ENCODE peak calls at places on chromosomes 16 and 17, in nine cellular contexts. H is bronchial epithelial cell, W is MCF 10A, J is fibroblast of lung, E is brain microvascular endothelial cell, P is adrenal gland, C is pancreas, Y is testis, L is dorsolateral prefrontal cortex. A is an unnamed sample.

GRCh38 chr17:39194089-39194984 is 3.1 kb downstream of the CACNB1 start:
- DNase-seq in C (no peak), Y (peak; percentile 85), E (peak; percentile 69), H (no peak), W (no peak), J (peak; percentile 69), P (peak; percentile 92), L (peak; percentile 92), A (no peak)

GRCh38 chr16:56294599-56294998 is 103.3 kb downstream of the GNAO1 start:
- DNase-seq in J (peak; percentile 93), H (peak; percentile 13), Y (no peak), E (peak; percentile 43), C (no peak), W (peak; percentile 33), P (no peak), L (no peak), A (peak; percentile 40)

GRCh38 chr16:28192811-28193529 is 18.8 kb downstream of the XPO6 start:
- DNase-seq in P (no peak), W (no peak), H (peak; percentile 25), J (no peak), L (no peak), C (no peak), Y (no peak), E (no peak), A (no peak)

GRCh38 chr17:60442271-60443201 is 20.2 kb downstream of the CHCT1 start:
- DNase-seq in H (peak; percentile 34), Y (no peak), W (no peak), C (no peak), J (peak; percentile 68), E (peak; percentile 38), L (no peak), P (no peak), A (peak; percentile 59)

GRCh38 chr16:19858006-19858653 is 26.5 kb downstream of the GPRC5B start:
- DNase-seq in J (peak; percentile 80), L (no peak), P (no peak), C (no peak), Y (no peak), W (no peak), E (no peak), H (no peak), A (peak; percentile 60)

GRCh38 chr16:70589998-70590471 is 56.3 kb upstream of the IL34 start:
- DNase-seq in H (peak; percentile 32), Y (peak; percentile 77), P (no peak), L (no peak), E (peak; percentile 49), W (no peak), J (peak; percentile 64), C (peak; percentile 35), A (peak; percentile 16)

GRCh38 chr17:35087731-35088646 is 24.5 kb upstream of the RFFL start:
- DNase-seq in Y (peak; percentile 68), H (peak; percentile 35), J (peak; percentile 42), C (peak; percentile 38), W (peak; percentile 50), L (peak; percentile 66), E (peak; percentile 34), P (peak; percentile 81), A (peak; percentile 52)

GRCh38 chr16:4533490-4533889 is 5.1 kb downstream of the CDIP1 start:
- DNase-seq in L (no peak), P (no peak), J (no peak), H (no peak), E (no peak), C (no peak), Y (no peak), W (no peak), A (no peak)

GRCh38 chr16:70793851-70794502 is 7.0 kb downstream of the VAC14 start:
- DNase-seq in E (no peak), W (no peak), J (no peak), Y (no peak), P (no peak), H (no peak), L (no peak), C (no peak), A (no peak)

GRCh38 chr17:67672592-67672991 is 45.1 kb upstream of the NOL11 start:
- DNase-seq in W (no peak), J (no peak), C (no peak), E (no peak), Y (no peak), L (no peak), H (peak; percentile 16), P (no peak), A (peak; percentile 34)

GRCh38 chr17:35766903-35767510 is 6.3 kb downstream of the C17orf50 start:
- DNase-seq in C (no peak), J (no peak), L (no peak), W (peak; percentile 69), Y (no peak), H (peak; percentile 50), P (peak; percentile 73), E (no peak), A (peak; percentile 63)

GRCh38 chr17:74339537-74340195 is 13.6 kb downstream of the KIF19 start:
- DNase-seq in Y (no peak), W (no peak), C (no peak), H (no peak), L (no peak), J (no peak), P (no peak), E (no peak), A (no peak)

GRCh38 chr17:13750783-13751484 is 149.2 kb upstream of the HS3ST3A1 start:
- DNase-seq in E (no peak), H (no peak), J (peak; percentile 49), L (no peak), Y (no peak), C (no peak), W (peak; percentile 28), P (no peak), A (no peak)

GRCh38 chr17:10518271-10519037 is at the start of gene MYH1:
- DNase-seq in J (no peak), C (no peak), Y (no peak), H (no peak), P (no peak), L (no peak), E (no peak), W (no peak), A (no peak)

GRCh38 chr16:85986931-85987749 is 88.2 kb downstream of the IRF8 start:
- DNase-seq in L (no peak), J (no peak), P (no peak), H (no peak), E (no peak), W (peak; percentile 4), Y (peak; percentile 19), C (no peak), A (no peak)

DNA sequence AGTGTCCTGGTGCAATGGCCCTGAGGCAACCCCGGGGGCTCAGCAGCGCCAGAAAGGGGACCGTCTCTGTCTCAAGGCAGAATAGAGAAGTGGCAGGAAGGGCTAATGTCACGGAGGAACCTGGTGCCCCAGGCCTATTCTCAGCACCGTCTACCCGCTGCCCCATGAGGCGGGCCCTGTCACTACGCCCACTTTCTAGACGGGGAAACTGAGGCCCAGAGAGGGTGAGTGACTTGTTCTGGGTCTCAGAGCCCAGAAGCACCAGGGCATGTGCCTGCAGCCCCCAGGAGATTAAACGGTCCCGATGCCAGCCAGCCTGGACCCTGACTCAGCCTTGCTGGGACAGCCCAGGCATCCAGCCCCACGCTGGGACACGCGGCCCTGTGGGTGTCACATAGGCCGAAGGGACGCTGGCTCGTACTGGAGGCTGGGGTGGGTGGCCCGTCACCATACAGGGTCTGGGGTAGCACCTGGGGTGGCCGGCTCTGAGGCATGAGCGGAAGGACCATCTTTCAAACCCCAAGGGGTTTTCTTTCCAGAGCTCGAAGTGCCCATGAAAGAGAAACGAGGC is 40.2 kb upstream of the PABPN1L start:
- DNase-seq in C (no peak), E (no peak), W (no peak), J (no peak), H (no peak), Y (no peak), P (no peak), L (no peak), A (no peak)
- TF ChIP-seq CTCF in C (no peak), E (no peak), W (no peak), J (no peak), H (no peak), Y (no peak), P (no peak), L (no peak), A (no peak)

GRCh38 chr16:5882087-5882661 is 784.6 kb upstream of the EEF2KMT start:
- DNase-seq in H (no peak), W (no peak), J (no peak), P (no peak), L (no peak), E (no peak), Y (peak; percentile 16), C (no peak), A (no peak)

GRCh38 chr16:5885521-5885920 is 787.9 kb upstream of the EEF2KMT start:
- DNase-seq in P (no peak), E (no peak), Y (no peak), H (no peak), L (no peak), J (peak; percentile 66), W (no peak), C (no peak), A (peak; percentile 14)

GRCh38 chr16:5884996-5885395 is 787.4 kb upstream of the EEF2KMT start:
- DNase-seq in Y (no peak), L (no peak), H (no peak), E (no peak), W (no peak), J (no peak), C (no peak), P (no peak), A (no peak)

GRCh38 chr16:5884339-5884738 is 786.7 kb upstream of the EEF2KMT start:
- DNase-seq in C (no peak), H (no peak), L (no peak), W (no peak), Y (no peak), J (no peak), E (no peak), P (no peak), A (no peak)
- TF ChIP-seq CTCF in C (no peak), H (no peak), L (no peak), W (no peak), Y (no peak), J (no peak), E (no peak), P (no peak), A (no peak)

DNA sequence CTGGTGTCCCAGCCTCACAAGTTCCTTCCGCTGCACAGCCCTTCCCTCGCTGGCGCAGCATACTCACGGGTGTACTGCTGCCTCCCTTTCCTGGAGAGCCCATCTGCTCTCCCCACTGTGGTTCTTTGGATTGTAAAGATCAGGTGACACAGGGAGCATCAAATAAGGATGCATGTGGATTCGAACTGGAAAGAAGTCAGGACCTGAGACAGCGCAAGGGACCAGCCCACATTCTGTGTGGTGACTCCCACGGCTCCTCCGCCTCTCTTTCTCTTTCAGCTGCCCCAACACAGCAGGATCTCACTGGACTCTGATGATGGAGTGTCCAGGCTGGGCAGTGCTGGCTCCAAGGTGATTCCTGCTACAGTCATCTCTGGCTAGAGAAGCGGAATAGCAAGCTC is 8.1 kb downstream of the LDAF1 start:
- DNase-seq in W (no peak), C (no peak), P (no peak), H (no peak), E (no peak), J (peak; percentile 51), Y (no peak), L (no peak), A (no peak)
- TF ChIP-seq CTCF in W (no peak), C (no peak), P (no peak), H (no peak), E (no peak), J (no peak), Y (no peak), L (no peak), A (no peak)

GRCh38 chr16:49436181-49436580 is 62.6 kb downstream of the C16orf78 start:
- DNase-seq in H (no peak), E (no peak), C (no peak), P (no peak), W (no peak), J (no peak), L (no peak), Y (no peak), A (no peak)
- TF ChIP-seq CTCF in H (no peak), E (no peak), C (no peak), P (no peak), W (no peak), J (no peak), L (no peak), Y (no peak), A (no peak)